ENCODE peak calls at places on chromosome 16, in ten cellular contexts. W is endothelial cell; N is effector memory CD4-positive, alpha-beta T cell; P is activated T-helper 1 cell treated with anti-CD3 and anti-CD28 coated beads, Interleukin-2, amount 50 U/mL, for 16 hours; A is GM10248; U is HTR-8/SVneo; M is fibroblast of lung; H is NCI-H1105; D is H54; J is nucleus accumbens. F is an unnamed sample.

GRCh38 chr16:69057400-69058378 is 47.8 kb upstream of the HAS3 start:
- DNase-seq in W (no peak), N (no peak), P (no peak), A (peak), U (peak), M (peak), H (no peak), D (peak), J (no peak), F (no peak)

GRCh38 chr16:66899945-66900688 is 18.6 kb downstream of the CDH16 start:
- DNase-seq in W (peak), N (no peak), P (no peak), A (no peak), U (peak), M (peak), H (peak), D (peak), J (no peak), F (no peak)

GRCh38 chr16:17002557-17002956 is 468.2 kb downstream of the XYLT1 start:
- DNase-seq in W (no peak), N (no peak), P (no peak), A (no peak), U (no peak), M (no peak), H (no peak), D (no peak), J (no peak), F (no peak)

GRCh38 chr16:64459821-64460220 is 662.0 kb downstream of the CDH11 start:
- DNase-seq in W (no peak), N (no peak), P (no peak), A (no peak), U (no peak), M (peak), H (no peak), D (no peak), J (no peak), F (no peak)

GRCh38 chr16:30004811-30005242 is 6.0 kb downstream of the DOC2A start:
- DNase-seq in W (no peak), N (no peak), P (no peak), A (no peak), U (no peak), M (no peak), H (peak), D (no peak), J (no peak), F (no peak)

GRCh38 chr16:24879684-24880083 is 33.9 kb downstream of the SLC5A11 start:
- DNase-seq in W (no peak), N (no peak), P (no peak), A (no peak), U (no peak), M (no peak), H (no peak), D (no peak), J (no peak), F (no peak)

GRCh38 chr16:81554993-81555392 is 110.4 kb downstream of the CMIP start:
- DNase-seq in W (no peak), N (no peak), P (no peak), A (no peak), U (no peak), M (no peak), H (no peak), D (no peak), J (no peak), F (no peak)

GRCh38 chr16:28189237-28189636 is 22.5 kb downstream of the XPO6 start:
- DNase-seq in W (no peak), N (peak), P (no peak), A (no peak), U (no peak), M (no peak), H (no peak), D (peak), J (no peak), F (no peak)

GRCh38 chr16:4283939-4284338 is 11.1 kb upstream of the TFAP4 start:
- DNase-seq in W (no peak), N (no peak), P (no peak), A (no peak), U (no peak), M (peak), H (no peak), D (no peak), J (no peak), F (no peak)

GRCh38 chr16:77581706-77582105 is 140.6 kb upstream of the NUDT7 start:
- DNase-seq in W (no peak), N (no peak), P (no peak), A (no peak), U (no peak), M (peak), H (no peak), D (no peak), J (no peak), F (no peak)

GRCh38 chr16:89599451-89599858 is 14.0 kb upstream of the DPEP1 start:
- DNase-seq in W (peak), N (peak), P (no peak), A (peak), U (no peak), M (no peak), H (no peak), D (peak), J (no peak), F (no peak)

GRCh38 chr16:4899474-4899846 is 37.5 kb downstream of the PPL start:
- DNase-seq in W (no peak), N (no peak), P (no peak), A (no peak), U (no peak), M (no peak), H (no peak), D (no peak), J (no peak), F (no peak)

GRCh38 chr16:88297178-88297720 is 85.5 kb upstream of the ZNF469 start:
- DNase-seq in W (no peak), N (no peak), P (no peak), A (no peak), U (no peak), M (no peak), H (no peak), D (no peak), J (no peak), F (no peak)

GRCh38 chr16:16096858-16097213 is 126.5 kb downstream of the ABCC6 start:
- DNase-seq in W (no peak), N (no peak), P (no peak), A (no peak), U (no peak), M (no peak), H (no peak), D (no peak), J (no peak), F (no peak)

GRCh38 chr16:26765087-26765486 is 301.6 kb upstream of the C16orf82 start:
- DNase-seq in W (peak), N (no peak), P (no peak), A (no peak), U (no peak), M (no peak), H (no peak), D (peak), J (no peak), F (no peak)

GRCh38 chr16:11098601-11099377 is 154.4 kb downstream of the CLEC16A start:
- DNase-seq in W (no peak), N (no peak), P (no peak), A (no peak), U (no peak), M (no peak), H (no peak), D (no peak), J (peak), F (no peak)

GRCh38 chr16:80027007-80027965 is 426.7 kb upstream of the MAF start:
- DNase-seq in W (peak), N (peak), P (peak), A (peak), U (peak), M (peak), H (no peak), D (peak), J (peak), F (no peak)

GRCh38 chr16:2206780-2207433 is 1.7 kb downstream of the MLST8 start:
- DNase-seq in W (no peak), N (no peak), P (no peak), A (no peak), U (no peak), M (no peak), H (no peak), D (no peak), J (no peak), F (no peak)

GRCh38 chr16:57256601-57257395 is 11.7 kb downstream of the ARL2BP start:
- DNase-seq in W (no peak), N (no peak), P (no peak), A (no peak), U (no peak), M (no peak), H (no peak), D (no peak), J (no peak), F (no peak)

GRCh38 chr16:12760819-12761611 is 42.7 kb downstream of the CPPED1 start:
- DNase-seq in W (no peak), N (no peak), P (no peak), A (no peak), U (no peak), M (no peak), H (no peak), D (no peak), J (no peak), F (no peak)

GRCh38 chr16:79599837-79600635 is 501 bp downstream of the MAF start:
- DNase-seq in W (peak), N (peak), P (peak), A (no peak), U (no peak), M (peak), H (peak), D (no peak), J (peak), F (peak)

GRCh38 chr16:89119161-89119621 is 25.5 kb downstream of the ACSF3 start:
- DNase-seq in W (no peak), N (no peak), P (no peak), A (no peak), U (no peak), M (no peak), H (no peak), D (no peak), J (no peak), F (no peak)

GRCh38 chr16:660459-661183 is 7.3 kb upstream of the RHOT2 start:
- DNase-seq in W (peak), N (peak), P (peak), A (peak), U (no peak), M (peak), H (no peak), D (no peak), J (peak), F (peak)

GRCh38 chr16:51153275-51153991 is 2.4 kb upstream of the SALL1 start:
- DNase-seq in W (peak), N (no peak), P (no peak), A (no peak), U (no peak), M (peak), H (no peak), D (no peak), J (no peak), F (no peak)

GRCh38 chr16:424623-425081 is 797 bp upstream of the RAB11FIP3 start:
- DNase-seq in W (peak), N (no peak), P (no peak), A (no peak), U (no peak), M (peak), H (no peak), D (peak), J (no peak), F (no peak)

GRCh38 chr16:57372372-57373116 is at the start of gene CX3CL1:
- DNase-seq in W (peak), N (no peak), P (no peak), A (no peak), U (no peak), M (peak), H (no peak), D (no peak), J (peak), F (no peak)

F was measured in neuronal stem cell.